ENCODE peak calls at places on chromosomes 1 and 21, in eight cellular contexts. Y, N, X, Q, B, U, E and J are unnamed samples.
A peak's percentile ranks its signal among the peaks of the same experiment; 100 is the strongest.

GRCh38 chr1:207007352-207008033 is 25.1 kb downstream of the C1orf116 start:
- DNase-seq in Y (no peak), N (no peak), X (no peak), Q (no peak), B (no peak), U (no peak), E (no peak), J (no peak)

GRCh38 chr21:21159253-21159899 is 161.2 kb downstream of the NCAM2 start:
- DNase-seq in Y (no peak), N (no peak), X (no peak), Q (no peak), B (no peak), U (no peak), E (no peak), J (no peak)

GRCh38 chr1:1082239-1083180 is 8.4 kb upstream of the RNF223 start:
- DNase-seq in Y (no peak), N (peak; percentile 17), X (peak; percentile 11), Q (no peak), B (no peak), U (no peak), E (no peak), J (peak; percentile 23)

GRCh38 chr1:76125441-76126215 is 51.1 kb downstream of the ST6GALNAC3 start:
- DNase-seq in Y (no peak), N (no peak), X (no peak), Q (no peak), B (no peak), U (no peak), E (no peak), J (no peak)

GRCh38 chr21:39546522-39546921 is 66.2 kb upstream of the B3GALT5 start:
- DNase-seq in Y (no peak), N (no peak), X (no peak), Q (no peak), B (no peak), U (no peak), E (no peak), J (no peak)

GRCh38 chr1:229012823-229013222 is 258.1 kb upstream of the RAB4A start:
- DNase-seq in Y (no peak), N (no peak), X (no peak), Q (no peak), B (no peak), U (no peak), E (no peak), J (no peak)

GRCh38 chr21:28781602-28782274 is 210.9 kb downstream of the LTN1 start:
- DNase-seq in Y (no peak), N (no peak), X (no peak), Q (no peak), B (peak; percentile 18), U (no peak), E (peak; percentile 7), J (peak; percentile 20)

GRCh38 chr1:53654216-53655210 is 84.5 kb downstream of the GLIS1 start:
- DNase-seq in Y (no peak), N (no peak), X (no peak), Q (no peak), B (no peak), U (no peak), E (no peak), J (no peak)

GRCh38 chr1:3668148-3668547 is 15.8 kb downstream of the TP73 start:
- DNase-seq in Y (no peak), N (no peak), X (no peak), Q (no peak), B (no peak), U (no peak), E (no peak), J (no peak)

GRCh38 chr1:193408782-193409293 is 222.4 kb upstream of the B3GALT2 start:
- DNase-seq in Y (no peak), N (peak; percentile 75), X (peak; percentile 51), Q (no peak), B (no peak), U (no peak), E (no peak), J (no peak)

GRCh38 chr1:220430059-220430458 is 97.9 kb upstream of the MARK1 start:
- DNase-seq in Y (no peak), N (no peak), X (no peak), Q (no peak), B (no peak), U (no peak), E (no peak), J (no peak)

GRCh38 chr1:6419803-6420593 is at the start of gene HES2:
- DNase-seq in Y (no peak), N (no peak), X (no peak), Q (peak; percentile 80), B (peak; percentile 66), U (no peak), E (no peak), J (peak; percentile 58)